ENCODE peak calls at places on chromosome X, in eight cellular contexts. One of them, this sample, is unnamed.

GRCh38 chrX:67619253-67619652 is 75.4 kb downstream of the AR start:
- DNase-seq in GM23248: peak; percentile 84
- DNase-seq in ovary: no peak
- DNase-seq in right cardiac atrium: no peak
- DNase-seq in heart right ventricle: no peak
- DNase-seq in cardiac muscle cell: peak; percentile 10
- DNase-seq in PC-3: no peak
- DNase-seq in left ventricle myocardium inferior: no peak
- DNase-seq in this sample: no peak

GRCh38 chrX:149495573-149496071 is 9.5 kb downstream of the IDS start:
- DNase-seq in GM23248: peak; percentile 89
- DNase-seq in ovary: no peak
- DNase-seq in right cardiac atrium: no peak
- DNase-seq in heart right ventricle: no peak
- DNase-seq in cardiac muscle cell: peak; percentile 39
- DNase-seq in PC-3: peak; percentile 92
- DNase-seq in left ventricle myocardium inferior: no peak
- DNase-seq in this sample: no peak

GRCh38 chrX:17633546-17633945 is 103.7 kb upstream of the SCML1 start:
- DNase-seq in GM23248: no peak
- DNase-seq in ovary: no peak
- DNase-seq in right cardiac atrium: no peak
- DNase-seq in heart right ventricle: no peak
- DNase-seq in cardiac muscle cell: no peak
- DNase-seq in PC-3: no peak
- DNase-seq in left ventricle myocardium inferior: no peak
- DNase-seq in this sample: no peak

GRCh38 chrX:12929701-12930100 is 23.3 kb downstream of the TLR8 start:
- DNase-seq in GM23248: no peak
- DNase-seq in ovary: no peak
- DNase-seq in right cardiac atrium: no peak
- DNase-seq in heart right ventricle: no peak
- DNase-seq in cardiac muscle cell: no peak
- DNase-seq in PC-3: no peak
- DNase-seq in left ventricle myocardium inferior: no peak
- DNase-seq in this sample: no peak

GRCh38 chrX:31969714-31970113 is 897.9 kb upstream of the FTHL17 start:
- DNase-seq in GM23248: no peak
- DNase-seq in ovary: no peak
- DNase-seq in right cardiac atrium: no peak
- DNase-seq in heart right ventricle: no peak
- DNase-seq in cardiac muscle cell: no peak
- DNase-seq in PC-3: no peak
- DNase-seq in left ventricle myocardium inferior: no peak
- DNase-seq in this sample: no peak

GRCh38 chrX:50107470-50107869 is 93.3 kb downstream of the AKAP4 start:
- DNase-seq in GM23248: peak; percentile 42
- DNase-seq in ovary: no peak
- DNase-seq in right cardiac atrium: no peak
- DNase-seq in heart right ventricle: no peak
- DNase-seq in cardiac muscle cell: peak; percentile 2
- DNase-seq in PC-3: no peak
- DNase-seq in left ventricle myocardium inferior: no peak
- DNase-seq in this sample: no peak

GRCh38 chrX:48695925-48696300 is 621 bp upstream of the SUV39H1 start:
- DNase-seq in GM23248: no peak
- DNase-seq in ovary: no peak
- DNase-seq in right cardiac atrium: no peak
- DNase-seq in heart right ventricle: no peak
- DNase-seq in cardiac muscle cell: no peak
- DNase-seq in PC-3: peak; percentile 9
- DNase-seq in left ventricle myocardium inferior: no peak
- DNase-seq in this sample: no peak

GRCh38 chrX:49922291-49923241 is at the start of gene CLCN5:
- DNase-seq in GM23248: peak; percentile 93
- DNase-seq in ovary: peak; percentile 96
- DNase-seq in right cardiac atrium: peak; percentile 98
- DNase-seq in heart right ventricle: peak; percentile 93
- DNase-seq in cardiac muscle cell: peak; percentile 97
- DNase-seq in PC-3: peak; percentile 94
- DNase-seq in left ventricle myocardium inferior: peak; percentile 95
- DNase-seq in this sample: peak; percentile 98

GRCh38 chrX:71671043-71671829 is 3.9 kb downstream of the LOC101059915 start:
- DNase-seq in GM23248: no peak
- DNase-seq in ovary: peak; percentile 6
- DNase-seq in right cardiac atrium: peak; percentile 27
- DNase-seq in heart right ventricle: no peak
- DNase-seq in cardiac muscle cell: no peak
- DNase-seq in PC-3: peak; percentile 21
- DNase-seq in left ventricle myocardium inferior: no peak
- DNase-seq in this sample: no peak

GRCh38 chrX:39762266-39762841 is 335.4 kb downstream of the BCOR start:
- DNase-seq in GM23248: no peak
- DNase-seq in ovary: no peak
- DNase-seq in right cardiac atrium: no peak
- DNase-seq in heart right ventricle: no peak
- DNase-seq in cardiac muscle cell: peak; percentile 90
- DNase-seq in PC-3: no peak
- DNase-seq in left ventricle myocardium inferior: no peak
- DNase-seq in this sample: no peak

GRCh38 chrX:124194903-124195302 is 137.6 kb upstream of the TEX13D start:
- DNase-seq in GM23248: peak; percentile 9
- DNase-seq in ovary: no peak
- DNase-seq in right cardiac atrium: no peak
- DNase-seq in heart right ventricle: no peak
- DNase-seq in cardiac muscle cell: no peak
- DNase-seq in PC-3: no peak
- DNase-seq in left ventricle myocardium inferior: no peak
- DNase-seq in this sample: no peak

GRCh38 chrX:45322382-45322781 is 121.7 kb upstream of the DIPK2B start:
- DNase-seq in GM23248: peak; percentile 81
- DNase-seq in ovary: peak; percentile 56
- DNase-seq in right cardiac atrium: peak; percentile 28
- DNase-seq in heart right ventricle: peak; percentile 23
- DNase-seq in cardiac muscle cell: peak; percentile 80
- DNase-seq in PC-3: peak; percentile 92
- DNase-seq in left ventricle myocardium inferior: no peak
- DNase-seq in this sample: peak; percentile 42

GRCh38 chrX:34300871-34301270 is 168.8 kb upstream of the FAM47A start:
- DNase-seq in GM23248: peak; percentile 28
- DNase-seq in ovary: no peak
- DNase-seq in right cardiac atrium: no peak
- DNase-seq in heart right ventricle: peak; percentile 6
- DNase-seq in cardiac muscle cell: peak; percentile 61
- DNase-seq in PC-3: peak; percentile 52
- DNase-seq in left ventricle myocardium inferior: no peak
- DNase-seq in this sample: no peak

GRCh38 chrX:134537179-134537945 is 77.4 kb downstream of the HPRT1 start:
- DNase-seq in GM23248: peak; percentile 73
- DNase-seq in ovary: no peak
- DNase-seq in right cardiac atrium: no peak
- DNase-seq in heart right ventricle: no peak
- DNase-seq in cardiac muscle cell: peak; percentile 85
- DNase-seq in PC-3: peak; percentile 56
- DNase-seq in left ventricle myocardium inferior: no peak
- DNase-seq in this sample: no peak

GRCh38 chrX:53599781-53600396 is 86.6 kb downstream of the HUWE1 start:
- DNase-seq in GM23248: no peak
- DNase-seq in ovary: no peak
- DNase-seq in right cardiac atrium: no peak
- DNase-seq in heart right ventricle: no peak
- DNase-seq in cardiac muscle cell: no peak
- DNase-seq in PC-3: peak; percentile 3
- DNase-seq in left ventricle myocardium inferior: no peak
- DNase-seq in this sample: no peak

DNA sequence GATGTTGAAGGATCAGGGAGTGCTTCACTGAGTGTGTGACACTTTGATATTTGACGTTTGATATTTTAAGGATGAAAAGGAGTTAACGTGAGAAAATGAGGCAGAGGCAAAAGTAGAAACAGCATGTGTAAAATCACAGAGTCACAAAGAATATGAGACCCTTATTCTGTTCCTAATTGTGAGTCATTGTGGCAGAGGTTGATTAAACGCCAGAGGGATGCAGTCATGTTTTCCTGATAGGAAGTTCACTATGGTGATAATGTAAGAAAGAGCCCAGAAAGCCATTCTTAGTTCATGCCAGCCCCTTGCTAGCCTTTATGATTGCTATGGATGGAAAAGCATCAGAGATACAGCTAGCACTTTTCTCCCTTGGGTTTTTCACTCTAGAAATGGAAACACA is 33.5 kb upstream of the IGSF1 start:
- DNase-seq in GM23248: no peak
- DNase-seq in ovary: no peak
- DNase-seq in right cardiac atrium: no peak
- DNase-seq in heart right ventricle: no peak
- DNase-seq in cardiac muscle cell: no peak
- DNase-seq in PC-3: no peak
- DNase-seq in left ventricle myocardium inferior: no peak
- DNase-seq in this sample: no peak
- H3K4me1 ChIP-seq in GM23248: no peaks in the 10 kb centered on the region
- H3K4me1 ChIP-seq in ovary: no peaks in the 10 kb centered on the region
- H3K4me1 ChIP-seq in right cardiac atrium: no peaks in the 10 kb centered on the region
- H3K4me1 ChIP-seq in heart right ventricle: no peaks in the 10 kb centered on the region
- H3K4me1 ChIP-seq in cardiac muscle cell: no peaks in the 10 kb centered on the region
- H3K4me1 ChIP-seq in PC-3: no peaks in the 10 kb centered on the region
- H3K4me1 ChIP-seq in left ventricle myocardium inferior: no peaks in the 10 kb centered on the region
- H3K4me1 ChIP-seq in this sample: no peaks in the 10 kb centered on the region

GRCh38 chrX:143615851-143616250 is 20.1 kb downstream of the SLITRK4 start:
- DNase-seq in GM23248: no peak
- DNase-seq in ovary: no peak
- DNase-seq in right cardiac atrium: no peak
- DNase-seq in heart right ventricle: no peak
- DNase-seq in cardiac muscle cell: peak; percentile 42
- DNase-seq in PC-3: no peak
- DNase-seq in left ventricle myocardium inferior: no peak
- DNase-seq in this sample: no peak
- H3K4me3 ChIP-seq in GM23248: no peak overlapping the region
- H3K4me3 ChIP-seq in ovary: no peak overlapping the region
- H3K4me3 ChIP-seq in right cardiac atrium: no peak overlapping the region
- H3K4me3 ChIP-seq in heart right ventricle: no peak overlapping the region
- H3K4me3 ChIP-seq in cardiac muscle cell: no peak overlapping the region
- H3K4me3 ChIP-seq in PC-3: no peak overlapping the region
- H3K4me3 ChIP-seq in left ventricle myocardium inferior: no peak overlapping the region
- H3K4me3 ChIP-seq in this sample: no peak overlapping the region

GRCh38 chrX:21800344-21800770 is 39.1 kb upstream of the MBTPS2 start:
- DNase-seq in GM23248: peak; percentile 14
- DNase-seq in ovary: no peak
- DNase-seq in right cardiac atrium: no peak
- DNase-seq in heart right ventricle: no peak
- DNase-seq in cardiac muscle cell: no peak
- DNase-seq in PC-3: peak; percentile 67
- DNase-seq in left ventricle myocardium inferior: no peak
- DNase-seq in this sample: no peak
- H3K4me1 ChIP-seq in GM23248: no peaks in the 10 kb centered on the region
- H3K4me1 ChIP-seq in ovary: no peaks in the 10 kb centered on the region
- H3K4me1 ChIP-seq in right cardiac atrium: peaks cover 4% of the 10 kb centered on the region
- H3K4me1 ChIP-seq in heart right ventricle: peaks cover 3% of the 10 kb centered on the region
- H3K4me1 ChIP-seq in cardiac muscle cell: peaks cover 20% of the 10 kb centered on the region
- H3K4me1 ChIP-seq in PC-3: peaks cover 34% of the 10 kb centered on the region
- H3K4me1 ChIP-seq in left ventricle myocardium inferior: no peaks in the 10 kb centered on the region
- H3K4me1 ChIP-seq in this sample: peaks cover 40% of the 10 kb centered on the region

GRCh38 chrX:154463611-154464220 is 5.6 kb downstream of the PLXNA3 start:
- DNase-seq in GM23248: no peak
- DNase-seq in ovary: no peak
- DNase-seq in right cardiac atrium: peak; percentile 61
- DNase-seq in heart right ventricle: no peak
- DNase-seq in cardiac muscle cell: no peak
- DNase-seq in PC-3: no peak
- DNase-seq in left ventricle myocardium inferior: no peak
- DNase-seq in this sample: no peak
- H3K4me3 ChIP-seq in GM23248: no peak overlapping the region
- H3K4me3 ChIP-seq in ovary: no peak overlapping the region
- H3K4me3 ChIP-seq in right cardiac atrium: no peak overlapping the region
- H3K4me3 ChIP-seq in heart right ventricle: no peak overlapping the region
- H3K4me3 ChIP-seq in cardiac muscle cell: no peak overlapping the region
- H3K4me3 ChIP-seq in PC-3: no peak overlapping the region
- H3K4me3 ChIP-seq in left ventricle myocardium inferior: no peak overlapping the region
- H3K4me3 ChIP-seq in this sample: no peak overlapping the region

GRCh38 chrX:9577555-9577954 is 112.7 kb downstream of the TBL1X start:
- DNase-seq in GM23248: no peak
- DNase-seq in ovary: no peak
- DNase-seq in right cardiac atrium: no peak
- DNase-seq in heart right ventricle: no peak
- DNase-seq in cardiac muscle cell: no peak
- DNase-seq in PC-3: no peak
- DNase-seq in left ventricle myocardium inferior: no peak
- DNase-seq in this sample: no peak

GRCh38 chrX:9578083-9578779 is 113.4 kb downstream of the TBL1X start:
- DNase-seq in GM23248: no peak
- DNase-seq in ovary: peak; percentile 36
- DNase-seq in right cardiac atrium: no peak
- DNase-seq in heart right ventricle: no peak
- DNase-seq in cardiac muscle cell: peak; percentile 63
- DNase-seq in PC-3: no peak
- DNase-seq in left ventricle myocardium inferior: no peak
- DNase-seq in this sample: no peak

GRCh38 chrX:9581771-9582396 is 117.0 kb downstream of the TBL1X start:
- DNase-seq in GM23248: no peak
- DNase-seq in ovary: no peak
- DNase-seq in right cardiac atrium: no peak
- DNase-seq in heart right ventricle: no peak
- DNase-seq in cardiac muscle cell: no peak
- DNase-seq in PC-3: no peak
- DNase-seq in left ventricle myocardium inferior: no peak
- DNase-seq in this sample: no peak

GRCh38 chrX:9573282-9574106 is 108.6 kb downstream of the TBL1X start:
- DNase-seq in GM23248: no peak
- DNase-seq in ovary: no peak
- DNase-seq in right cardiac atrium: no peak
- DNase-seq in heart right ventricle: no peak
- DNase-seq in cardiac muscle cell: no peak
- DNase-seq in PC-3: no peak
- DNase-seq in left ventricle myocardium inferior: no peak
- DNase-seq in this sample: no peak

DNA sequence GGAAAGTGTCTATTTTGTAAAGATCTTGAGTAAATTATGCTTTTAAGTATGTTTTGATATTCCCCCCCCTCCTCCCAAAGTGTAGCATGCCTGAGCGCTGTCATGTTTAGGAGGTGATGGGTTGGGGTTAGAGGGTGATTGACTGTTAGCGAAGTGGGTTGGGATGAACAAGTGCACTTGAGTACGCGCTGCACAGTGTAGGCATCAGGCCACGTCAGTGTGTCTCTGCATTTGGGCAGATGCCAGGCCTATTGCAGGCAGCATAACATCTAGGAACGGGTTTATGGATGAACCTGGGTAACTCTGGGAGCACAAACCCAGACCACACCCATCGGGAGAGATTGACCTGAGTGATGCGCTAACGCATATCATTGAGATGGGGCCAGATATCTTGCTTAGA is 111.2 kb downstream of the TBL1X start:
- DNase-seq in GM23248: no peak
- DNase-seq in ovary: no peak
- DNase-seq in right cardiac atrium: no peak
- DNase-seq in heart right ventricle: no peak
- DNase-seq in cardiac muscle cell: no peak
- DNase-seq in PC-3: no peak
- DNase-seq in left ventricle myocardium inferior: no peak
- DNase-seq in this sample: no peak
- H3K4me1 ChIP-seq in GM23248: no peaks in the 10 kb centered on the region
- H3K4me1 ChIP-seq in ovary: no peaks in the 10 kb centered on the region
- H3K4me1 ChIP-seq in right cardiac atrium: peaks cover 7% of the 10 kb centered on the region
- H3K4me1 ChIP-seq in heart right ventricle: no peaks in the 10 kb centered on the region
- H3K4me1 ChIP-seq in cardiac muscle cell: no peaks in the 10 kb centered on the region
- H3K4me1 ChIP-seq in PC-3: no peaks in the 10 kb centered on the region
- H3K4me1 ChIP-seq in left ventricle myocardium inferior: no peaks in the 10 kb centered on the region
- H3K4me1 ChIP-seq in this sample: peaks cover 3% of the 10 kb centered on the region

GRCh38 chrX:106177106-106177981 is 9.2 kb downstream of the PWWP3B start:
- DNase-seq in GM23248: no peak
- DNase-seq in ovary: peak; percentile 86
- DNase-seq in right cardiac atrium: peak; percentile 84
- DNase-seq in heart right ventricle: peak; percentile 73
- DNase-seq in cardiac muscle cell: peak; percentile 87
- DNase-seq in PC-3: no peak
- DNase-seq in left ventricle myocardium inferior: peak; percentile 64
- DNase-seq in this sample: no peak
- H3K4me3 ChIP-seq in GM23248: no peak overlapping the region
- H3K4me3 ChIP-seq in ovary: peak overlapping the region; percentile 3
- H3K4me3 ChIP-seq in right cardiac atrium: peak overlapping the region; percentile 36
- H3K4me3 ChIP-seq in heart right ventricle: peak overlapping the region; percentile 31
- H3K4me3 ChIP-seq in cardiac muscle cell: peak overlapping the region; percentile 49
- H3K4me3 ChIP-seq in PC-3: no peak overlapping the region
- H3K4me3 ChIP-seq in left ventricle myocardium inferior: peak overlapping the region; percentile 57
- H3K4me3 ChIP-seq in this sample: no peak overlapping the region

This sample was measured in tibial artery.